ENCODE peak calls at places on chromosomes 16 and 17, in four cellular contexts. Q, A, H and D are unnamed samples.

GRCh38 chr16:67022531-67023214 is 6.3 kb upstream of the CBFB start:
- DNase-seq in Q (no peak), H (no peak), A (no peak), D (no peak)

GRCh38 chr16:55499951-55500350 is 8.9 kb upstream of the LPCAT2 start:
- DNase-seq in H (peak), A (peak), Q (peak), D (peak)

GRCh38 chr16:64534180-64534780 is 587.6 kb downstream of the CDH11 start:
- DNase-seq in Q (no peak), A (no peak), H (no peak), D (no peak)

GRCh38 chr17:73663614-73664013 is 19.4 kb upstream of the SDK2 start:
- DNase-seq in A (no peak), H (no peak), Q (no peak), D (no peak)

GRCh38 chr17:73203135-73203787 is 10.4 kb downstream of the COG1 start:
- DNase-seq in A (no peak), Q (no peak), H (no peak), D (no peak)

GRCh38 chr16:4709481-4709880 is 16.1 kb downstream of the NUDT16L1 start:
- DNase-seq in A (peak), H (no peak), Q (no peak), D (no peak)

GRCh38 chr17:958712-959451 is 20.7 kb downstream of the NXN start:
- DNase-seq in A (no peak), Q (no peak), H (no peak), D (no peak)

GRCh38 chr16:46972971-46973456 is 460 bp downstream of the DNAJA2 start:
- DNase-seq in H (no peak), A (peak), Q (no peak), D (no peak)

GRCh38 chr17:34580685-34581445 is 1.5 kb downstream of the TMEM132E start:
- DNase-seq in A (no peak), Q (no peak), H (no peak), D (no peak)

GRCh38 chr17:2346475-2346874 is 9.2 kb downstream of the SGSM2 start:
- DNase-seq in Q (no peak), H (no peak), A (no peak), D (no peak)

GRCh38 chr16:56982695-56983094 is 6.7 kb upstream of the NLRC5 start:
- DNase-seq in A (no peak), H (no peak), Q (no peak), D (no peak)